ENCODE peak calls at places on chromosomes 13 and 19, in four cellular contexts. E is stromal cell of bone marrow, M is HFFc6, U is activated gamma-delta T cell treated with Interleukin-2 at 50 U/mL for 16 hours. D is an unnamed sample.
A peak's percentile ranks its signal among the peaks of the same experiment; 100 is the strongest.

GRCh38 chr19:1266818-1267440 is 2.2 kb upstream of the CIRBP start:
- DNase-seq in M (peak; percentile 33), U (peak; percentile 73), E (no peak), D (no peak)

GRCh38 chr19:16594681-16595091 is 22.5 kb upstream of the SLC35E1 start:
- DNase-seq in M (no peak), E (no peak), U (peak; percentile 37), D (no peak)

GRCh38 chr19:35901854-35902661 is at the start of gene HCST:
- DNase-seq in M (peak; percentile 46), U (peak; percentile 43), E (no peak), D (no peak)

GRCh38 chr13:66689037-66689619 is 541.0 kb downstream of the PCDH9 start:
- DNase-seq in U (no peak), M (no peak), E (no peak), D (no peak)

GRCh38 chr13:95652244-95652764 is 7.8 kb upstream of the DZIP1 start:
- DNase-seq in U (no peak), M (no peak), E (no peak), D (no peak)

GRCh38 chr19:50897612-50898011 is 13.6 kb downstream of the KLK4 start:
- DNase-seq in U (no peak), M (no peak), E (no peak), D (no peak)

GRCh38 chr13:70339738-70340137 is 231.5 kb upstream of the KLHL1 start:
- DNase-seq in M (no peak), U (no peak), E (no peak), D (no peak)

GRCh38 chr19:16233836-16234551 is 36.3 kb downstream of the AP1M1 start:
- DNase-seq in U (no peak), E (no peak), M (no peak), D (no peak)

GRCh38 chr13:60727140-60727539 is 330.1 kb downstream of the TDRD3 start:
- DNase-seq in M (no peak), U (no peak), E (no peak), D (no peak)

GRCh38 chr19:6890421-6890913 is 3.1 kb downstream of the ADGRE1 start:
- DNase-seq in U (peak; percentile 15), M (no peak), E (no peak), D (no peak)

GRCh38 chr13:41458939-41459753 is 1.8 kb downstream of the RGCC start:
- DNase-seq in E (peak; percentile 21), U (peak; percentile 62), M (peak; percentile 38), D (no peak)

GRCh38 chr13:97225533-97225932 is 3.4 kb downstream of the MBNL2 start:
- DNase-seq in M (no peak), U (no peak), E (no peak), D (no peak)

GRCh38 chr19:52748336-52748950 is 13.6 kb upstream of the ZNF611 start:
- DNase-seq in U (no peak), M (peak; percentile 33), E (peak; percentile 33), D (no peak)

GRCh38 chr13:97798171-97798821 is 155.2 kb upstream of the IPO5 start:
- DNase-seq in U (no peak), E (no peak), M (no peak), D (peak; percentile 64)

GRCh38 chr19:10431254-10431942 is 11.1 kb downstream of the PDE4A start:
- DNase-seq in M (no peak), U (peak; percentile 42), E (no peak), D (no peak)

GRCh38 chr19:16661480-16662034 is 618 bp downstream of the TMEM38A start:
- DNase-seq in M (no peak), U (no peak), E (no peak), D (no peak)

GRCh38 chr19:14459703-14460102 is 15.5 kb downstream of the PTGER1 start:
- DNase-seq in E (no peak), M (no peak), U (peak; percentile 57), D (no peak)

GRCh38 chr19:8251025-8251472 is 41.9 kb downstream of the CERS4 start:
- DNase-seq in U (no peak), M (no peak), E (peak; percentile 36), D (no peak)

GRCh38 chr19:51751655-51752054 is at the start of gene FPR1:
- DNase-seq in U (no peak), E (peak; percentile 62), M (no peak), D (no peak)

GRCh38 chr13:63184693-63185092 is 1769.0 kb upstream of the PCDH20 start:
- DNase-seq in M (no peak), E (no peak), U (no peak), D (peak; percentile 39)

GRCh38 chr13:94344126-94344863 is 135.2 kb downstream of the DCT start:
- DNase-seq in E (peak; percentile 21), M (peak; percentile 32), U (no peak), D (no peak)

GRCh38 chr13:100409132-100409531 is 179.5 kb downstream of the GGACT start:
- DNase-seq in U (no peak), E (no peak), M (no peak), D (no peak)

GRCh38 chr13:24625324-24625723 is 54.9 kb upstream of the ATP12A start:
- DNase-seq in E (no peak), U (no peak), M (no peak), D (no peak)

GRCh38 chr19:32450217-32450616 is 44.6 kb downstream of the DPY19L3 start:
- DNase-seq in E (peak; percentile 11), M (no peak), U (no peak), D (peak; percentile 49)

D was measured in fibroblast of the conjunctiva.